ENCODE peak calls at places on chromosomes 13 and 19, in seven cellular contexts. One of them, this sample, is unnamed.

GRCh38 chr13:24651718-24652345 is 28.4 kb upstream of the ATP12A start:
- DNase-seq in lower leg skin: peak
- DNase-seq in T-helper 17 cell: no peak
- DNase-seq in thoracic aorta: no peak
- DNase-seq in effector CD4-positive, alpha-beta T cell: no peak
- DNase-seq in stimulated activated CD4-positive, alpha-beta T cell treated with anti-CD3 and anti-CD28 coated beads, Interleukin-1b, Interleukin-23, amount 100 ng/mL, for 24 hours: no peak
- DNase-seq in LoVo: peak
- DNase-seq in this sample: no peak

GRCh38 chr13:109704771-109705628 is 81.4 kb downstream of the IRS2 start:
- DNase-seq in lower leg skin: peak
- DNase-seq in stimulated activated CD4-positive, alpha-beta T cell treated with anti-CD3 and anti-CD28 coated beads, Interleukin-1b, Interleukin-23, amount 100 ng/mL, for 24 hours: no peak
- DNase-seq in effector CD4-positive, alpha-beta T cell: no peak
- DNase-seq in T-helper 17 cell: no peak
- DNase-seq in thoracic aorta: no peak
- DNase-seq in LoVo: no peak
- DNase-seq in this sample: no peak

GRCh38 chr19:15841875-15842569 is 26.6 kb upstream of the OR10H1 start:
- DNase-seq in LoVo: no peak
- DNase-seq in thoracic aorta: no peak
- DNase-seq in effector CD4-positive, alpha-beta T cell: no peak
- DNase-seq in stimulated activated CD4-positive, alpha-beta T cell treated with anti-CD3 and anti-CD28 coated beads, Interleukin-1b, Interleukin-23, amount 100 ng/mL, for 24 hours: no peak
- DNase-seq in lower leg skin: no peak
- DNase-seq in T-helper 17 cell: no peak
- DNase-seq in this sample: no peak

GRCh38 chr19:38557205-38557799 is 60.5 kb downstream of the MAP4K1 start:
- DNase-seq in stimulated activated CD4-positive, alpha-beta T cell treated with anti-CD3 and anti-CD28 coated beads, Interleukin-1b, Interleukin-23, amount 100 ng/mL, for 24 hours: no peak
- DNase-seq in thoracic aorta: no peak
- DNase-seq in LoVo: peak
- DNase-seq in effector CD4-positive, alpha-beta T cell: no peak
- DNase-seq in T-helper 17 cell: no peak
- DNase-seq in lower leg skin: no peak
- DNase-seq in this sample: no peak

GRCh38 chr19:14871619-14872230 is 14.2 kb downstream of the OR7A17 start:
- DNase-seq in thoracic aorta: no peak
- DNase-seq in stimulated activated CD4-positive, alpha-beta T cell treated with anti-CD3 and anti-CD28 coated beads, Interleukin-1b, Interleukin-23, amount 100 ng/mL, for 24 hours: no peak
- DNase-seq in lower leg skin: no peak
- DNase-seq in effector CD4-positive, alpha-beta T cell: no peak
- DNase-seq in T-helper 17 cell: no peak
- DNase-seq in LoVo: no peak
- DNase-seq in this sample: no peak

GRCh38 chr13:100530645-100531044 is 57.9 kb downstream of the GGACT start:
- DNase-seq in stimulated activated CD4-positive, alpha-beta T cell treated with anti-CD3 and anti-CD28 coated beads, Interleukin-1b, Interleukin-23, amount 100 ng/mL, for 24 hours: no peak
- DNase-seq in effector CD4-positive, alpha-beta T cell: no peak
- DNase-seq in T-helper 17 cell: no peak
- DNase-seq in LoVo: no peak
- DNase-seq in lower leg skin: peak
- DNase-seq in thoracic aorta: no peak
- DNase-seq in this sample: no peak

GRCh38 chr19:2628597-2628996 is 73.9 kb downstream of the GNG7 start:
- DNase-seq in thoracic aorta: no peak
- DNase-seq in LoVo: no peak
- DNase-seq in stimulated activated CD4-positive, alpha-beta T cell treated with anti-CD3 and anti-CD28 coated beads, Interleukin-1b, Interleukin-23, amount 100 ng/mL, for 24 hours: no peak
- DNase-seq in T-helper 17 cell: no peak
- DNase-seq in lower leg skin: no peak
- DNase-seq in effector CD4-positive, alpha-beta T cell: no peak
- DNase-seq in this sample: no peak

GRCh38 chr19:8576273-8576993 is 809 bp downstream of the MYO1F start:
- DNase-seq in lower leg skin: no peak
- DNase-seq in stimulated activated CD4-positive, alpha-beta T cell treated with anti-CD3 and anti-CD28 coated beads, Interleukin-1b, Interleukin-23, amount 100 ng/mL, for 24 hours: no peak
- DNase-seq in effector CD4-positive, alpha-beta T cell: no peak
- DNase-seq in LoVo: no peak
- DNase-seq in thoracic aorta: no peak
- DNase-seq in T-helper 17 cell: no peak
- DNase-seq in this sample: no peak

GRCh38 chr19:2561895-2562294 is 86.0 kb downstream of the GADD45B start:
- DNase-seq in T-helper 17 cell: peak
- DNase-seq in stimulated activated CD4-positive, alpha-beta T cell treated with anti-CD3 and anti-CD28 coated beads, Interleukin-1b, Interleukin-23, amount 100 ng/mL, for 24 hours: no peak
- DNase-seq in effector CD4-positive, alpha-beta T cell: peak
- DNase-seq in LoVo: no peak
- DNase-seq in lower leg skin: no peak
- DNase-seq in thoracic aorta: no peak
- DNase-seq in this sample: no peak

GRCh38 chr13:68872338-68872737 is 1235.3 kb upstream of the ATXN8OS start:
- DNase-seq in thoracic aorta: no peak
- DNase-seq in stimulated activated CD4-positive, alpha-beta T cell treated with anti-CD3 and anti-CD28 coated beads, Interleukin-1b, Interleukin-23, amount 100 ng/mL, for 24 hours: no peak
- DNase-seq in effector CD4-positive, alpha-beta T cell: no peak
- DNase-seq in T-helper 17 cell: no peak
- DNase-seq in lower leg skin: no peak
- DNase-seq in LoVo: no peak
- DNase-seq in this sample: no peak

GRCh38 chr13:71054358-71054757 is 812.6 kb downstream of the DACH1 start:
- DNase-seq in LoVo: no peak
- DNase-seq in effector CD4-positive, alpha-beta T cell: no peak
- DNase-seq in stimulated activated CD4-positive, alpha-beta T cell treated with anti-CD3 and anti-CD28 coated beads, Interleukin-1b, Interleukin-23, amount 100 ng/mL, for 24 hours: no peak
- DNase-seq in thoracic aorta: no peak
- DNase-seq in T-helper 17 cell: no peak
- DNase-seq in lower leg skin: no peak
- DNase-seq in this sample: no peak

GRCh38 chr19:3506384-3507340 is 551 bp downstream of the FZR1 start:
- DNase-seq in T-helper 17 cell: no peak
- DNase-seq in thoracic aorta: no peak
- DNase-seq in lower leg skin: peak
- DNase-seq in LoVo: no peak
- DNase-seq in stimulated activated CD4-positive, alpha-beta T cell treated with anti-CD3 and anti-CD28 coated beads, Interleukin-1b, Interleukin-23, amount 100 ng/mL, for 24 hours: no peak
- DNase-seq in effector CD4-positive, alpha-beta T cell: peak
- DNase-seq in this sample: no peak

GRCh38 chr13:58239774-58240268 is 608.3 kb downstream of the PCDH17 start:
- DNase-seq in LoVo: no peak
- DNase-seq in lower leg skin: no peak
- DNase-seq in stimulated activated CD4-positive, alpha-beta T cell treated with anti-CD3 and anti-CD28 coated beads, Interleukin-1b, Interleukin-23, amount 100 ng/mL, for 24 hours: no peak
- DNase-seq in T-helper 17 cell: no peak
- DNase-seq in effector CD4-positive, alpha-beta T cell: no peak
- DNase-seq in thoracic aorta: no peak
- DNase-seq in this sample: no peak

GRCh38 chr19:2266183-2266993 is 10.2 kb upstream of the JSRP1 start:
- DNase-seq in lower leg skin: peak
- DNase-seq in LoVo: no peak
- DNase-seq in effector CD4-positive, alpha-beta T cell: no peak
- DNase-seq in T-helper 17 cell: no peak
- DNase-seq in stimulated activated CD4-positive, alpha-beta T cell treated with anti-CD3 and anti-CD28 coated beads, Interleukin-1b, Interleukin-23, amount 100 ng/mL, for 24 hours: no peak
- DNase-seq in thoracic aorta: peak
- DNase-seq in this sample: no peak

GRCh38 chr19:4976412-4977298 is 7.7 kb downstream of the KDM4B start:
- DNase-seq in LoVo: no peak
- DNase-seq in effector CD4-positive, alpha-beta T cell: no peak
- DNase-seq in stimulated activated CD4-positive, alpha-beta T cell treated with anti-CD3 and anti-CD28 coated beads, Interleukin-1b, Interleukin-23, amount 100 ng/mL, for 24 hours: no peak
- DNase-seq in lower leg skin: peak
- DNase-seq in thoracic aorta: peak
- DNase-seq in T-helper 17 cell: no peak
- DNase-seq in this sample: no peak

GRCh38 chr19:2974342-2974932 is 2.9 kb upstream of the TLE6 start:
- DNase-seq in effector CD4-positive, alpha-beta T cell: no peak
- DNase-seq in lower leg skin: peak
- DNase-seq in LoVo: no peak
- DNase-seq in stimulated activated CD4-positive, alpha-beta T cell treated with anti-CD3 and anti-CD28 coated beads, Interleukin-1b, Interleukin-23, amount 100 ng/mL, for 24 hours: no peak
- DNase-seq in T-helper 17 cell: no peak
- DNase-seq in thoracic aorta: no peak
- DNase-seq in this sample: no peak

GRCh38 chr19:19426799-19427198 is 21.3 kb downstream of the GATAD2A start:
- DNase-seq in stimulated activated CD4-positive, alpha-beta T cell treated with anti-CD3 and anti-CD28 coated beads, Interleukin-1b, Interleukin-23, amount 100 ng/mL, for 24 hours: no peak
- DNase-seq in LoVo: no peak
- DNase-seq in lower leg skin: no peak
- DNase-seq in thoracic aorta: no peak
- DNase-seq in effector CD4-positive, alpha-beta T cell: no peak
- DNase-seq in T-helper 17 cell: no peak
- DNase-seq in this sample: no peak

GRCh38 chr13:113633485-113633873 is 24.5 kb downstream of the ATP4B start:
- DNase-seq in T-helper 17 cell: no peak
- DNase-seq in thoracic aorta: no peak
- DNase-seq in LoVo: no peak
- DNase-seq in lower leg skin: no peak
- DNase-seq in stimulated activated CD4-positive, alpha-beta T cell treated with anti-CD3 and anti-CD28 coated beads, Interleukin-1b, Interleukin-23, amount 100 ng/mL, for 24 hours: no peak
- DNase-seq in effector CD4-positive, alpha-beta T cell: no peak
- DNase-seq in this sample: no peak

GRCh38 chr13:22625691-22626090 is 555.1 kb upstream of the SGCG start:
- DNase-seq in effector CD4-positive, alpha-beta T cell: no peak
- DNase-seq in lower leg skin: no peak
- DNase-seq in stimulated activated CD4-positive, alpha-beta T cell treated with anti-CD3 and anti-CD28 coated beads, Interleukin-1b, Interleukin-23, amount 100 ng/mL, for 24 hours: no peak
- DNase-seq in thoracic aorta: no peak
- DNase-seq in T-helper 17 cell: no peak
- DNase-seq in LoVo: no peak
- DNase-seq in this sample: no peak

GRCh38 chr13:43113603-43114002 is 90.2 kb downstream of the DNAJC15 start:
- DNase-seq in effector CD4-positive, alpha-beta T cell: no peak
- DNase-seq in thoracic aorta: no peak
- DNase-seq in lower leg skin: no peak
- DNase-seq in stimulated activated CD4-positive, alpha-beta T cell treated with anti-CD3 and anti-CD28 coated beads, Interleukin-1b, Interleukin-23, amount 100 ng/mL, for 24 hours: no peak
- DNase-seq in T-helper 17 cell: no peak
- DNase-seq in LoVo: no peak
- DNase-seq in this sample: no peak

GRCh38 chr19:589693-590395 is at the start of gene HCN2:
- DNase-seq in lower leg skin: no peak
- DNase-seq in LoVo: no peak
- DNase-seq in effector CD4-positive, alpha-beta T cell: no peak
- DNase-seq in stimulated activated CD4-positive, alpha-beta T cell treated with anti-CD3 and anti-CD28 coated beads, Interleukin-1b, Interleukin-23, amount 100 ng/mL, for 24 hours: no peak
- DNase-seq in thoracic aorta: no peak
- DNase-seq in T-helper 17 cell: no peak
- DNase-seq in this sample: no peak

GRCh38 chr19:47309038-47309437 is 623 bp upstream of the C5AR1 start:
- DNase-seq in LoVo: no peak
- DNase-seq in stimulated activated CD4-positive, alpha-beta T cell treated with anti-CD3 and anti-CD28 coated beads, Interleukin-1b, Interleukin-23, amount 100 ng/mL, for 24 hours: no peak
- DNase-seq in lower leg skin: no peak
- DNase-seq in effector CD4-positive, alpha-beta T cell: no peak
- DNase-seq in T-helper 17 cell: no peak
- DNase-seq in thoracic aorta: no peak
- DNase-seq in this sample: no peak

GRCh38 chr19:2538096-2538757 is 62.3 kb downstream of the GADD45B start:
- DNase-seq in stimulated activated CD4-positive, alpha-beta T cell treated with anti-CD3 and anti-CD28 coated beads, Interleukin-1b, Interleukin-23, amount 100 ng/mL, for 24 hours: no peak
- DNase-seq in thoracic aorta: no peak
- DNase-seq in lower leg skin: no peak
- DNase-seq in T-helper 17 cell: no peak
- DNase-seq in LoVo: no peak
- DNase-seq in effector CD4-positive, alpha-beta T cell: no peak
- DNase-seq in this sample: no peak

GRCh38 chr13:47474845-47475244 is 526.2 kb downstream of the SUCLA2 start:
- DNase-seq in T-helper 17 cell: no peak
- DNase-seq in effector CD4-positive, alpha-beta T cell: no peak
- DNase-seq in lower leg skin: no peak
- DNase-seq in stimulated activated CD4-positive, alpha-beta T cell treated with anti-CD3 and anti-CD28 coated beads, Interleukin-1b, Interleukin-23, amount 100 ng/mL, for 24 hours: no peak
- DNase-seq in thoracic aorta: no peak
- DNase-seq in LoVo: no peak
- DNase-seq in this sample: no peak

GRCh38 chr13:25920277-25920676 is 131.5 kb downstream of the SHISA2 start:
- DNase-seq in lower leg skin: no peak
- DNase-seq in effector CD4-positive, alpha-beta T cell: no peak
- DNase-seq in LoVo: no peak
- DNase-seq in T-helper 17 cell: no peak
- DNase-seq in thoracic aorta: no peak
- DNase-seq in stimulated activated CD4-positive, alpha-beta T cell treated with anti-CD3 and anti-CD28 coated beads, Interleukin-1b, Interleukin-23, amount 100 ng/mL, for 24 hours: no peak
- DNase-seq in this sample: no peak

GRCh38 chr19:47280183-47280797 is 5.6 kb downstream of the INAFM1 start:
- DNase-seq in effector CD4-positive, alpha-beta T cell: peak
- DNase-seq in stimulated activated CD4-positive, alpha-beta T cell treated with anti-CD3 and anti-CD28 coated beads, Interleukin-1b, Interleukin-23, amount 100 ng/mL, for 24 hours: no peak
- DNase-seq in T-helper 17 cell: no peak
- DNase-seq in thoracic aorta: no peak
- DNase-seq in LoVo: no peak
- DNase-seq in lower leg skin: no peak
- DNase-seq in this sample: no peak

GRCh38 chr19:11448923-11449554 is 13.6 kb downstream of the PRKCSH start:
- DNase-seq in effector CD4-positive, alpha-beta T cell: no peak
- DNase-seq in stimulated activated CD4-positive, alpha-beta T cell treated with anti-CD3 and anti-CD28 coated beads, Interleukin-1b, Interleukin-23, amount 100 ng/mL, for 24 hours: no peak
- DNase-seq in LoVo: no peak
- DNase-seq in lower leg skin: no peak
- DNase-seq in thoracic aorta: no peak
- DNase-seq in T-helper 17 cell: no peak
- DNase-seq in this sample: no peak

GRCh38 chr19:45526143-45526542 is 18.9 kb downstream of the VASP start:
- DNase-seq in T-helper 17 cell: no peak
- DNase-seq in thoracic aorta: no peak
- DNase-seq in LoVo: no peak
- DNase-seq in stimulated activated CD4-positive, alpha-beta T cell treated with anti-CD3 and anti-CD28 coated beads, Interleukin-1b, Interleukin-23, amount 100 ng/mL, for 24 hours: no peak
- DNase-seq in lower leg skin: no peak
- DNase-seq in effector CD4-positive, alpha-beta T cell: no peak
- DNase-seq in this sample: no peak

GRCh38 chr13:40391788-40392187 is 274.7 kb downstream of the FOXO1 start:
- DNase-seq in effector CD4-positive, alpha-beta T cell: no peak
- DNase-seq in lower leg skin: no peak
- DNase-seq in thoracic aorta: no peak
- DNase-seq in LoVo: no peak
- DNase-seq in stimulated activated CD4-positive, alpha-beta T cell treated with anti-CD3 and anti-CD28 coated beads, Interleukin-1b, Interleukin-23, amount 100 ng/mL, for 24 hours: no peak
- DNase-seq in T-helper 17 cell: no peak
- DNase-seq in this sample: no peak

GRCh38 chr13:90696254-90696653 is 651.2 kb upstream of the MIR17HG start:
- DNase-seq in T-helper 17 cell: no peak
- DNase-seq in thoracic aorta: no peak
- DNase-seq in LoVo: peak
- DNase-seq in lower leg skin: no peak
- DNase-seq in effector CD4-positive, alpha-beta T cell: no peak
- DNase-seq in stimulated activated CD4-positive, alpha-beta T cell treated with anti-CD3 and anti-CD28 coated beads, Interleukin-1b, Interleukin-23, amount 100 ng/mL, for 24 hours: no peak
- DNase-seq in this sample: no peak

GRCh38 chr19:12965017-12965811 is 4.2 kb upstream of the DAND5 start:
- DNase-seq in LoVo: peak
- DNase-seq in lower leg skin: peak
- DNase-seq in thoracic aorta: peak
- DNase-seq in effector CD4-positive, alpha-beta T cell: peak
- DNase-seq in T-helper 17 cell: peak
- DNase-seq in stimulated activated CD4-positive, alpha-beta T cell treated with anti-CD3 and anti-CD28 coated beads, Interleukin-1b, Interleukin-23, amount 100 ng/mL, for 24 hours: peak
- DNase-seq in this sample: peak

GRCh38 chr13:74774252-74774651 is 640.0 kb upstream of the KLF12 start:
- DNase-seq in thoracic aorta: no peak
- DNase-seq in stimulated activated CD4-positive, alpha-beta T cell treated with anti-CD3 and anti-CD28 coated beads, Interleukin-1b, Interleukin-23, amount 100 ng/mL, for 24 hours: no peak
- DNase-seq in effector CD4-positive, alpha-beta T cell: no peak
- DNase-seq in T-helper 17 cell: no peak
- DNase-seq in lower leg skin: no peak
- DNase-seq in LoVo: no peak
- DNase-seq in this sample: no peak

GRCh38 chr19:46697142-46697960 is 19.6 kb downstream of the PRKD2 start:
- DNase-seq in lower leg skin: peak
- DNase-seq in T-helper 17 cell: no peak
- DNase-seq in effector CD4-positive, alpha-beta T cell: no peak
- DNase-seq in thoracic aorta: peak
- DNase-seq in LoVo: no peak
- DNase-seq in stimulated activated CD4-positive, alpha-beta T cell treated with anti-CD3 and anti-CD28 coated beads, Interleukin-1b, Interleukin-23, amount 100 ng/mL, for 24 hours: no peak
- DNase-seq in this sample: no peak

GRCh38 chr19:2043269-2043641 is 7.8 kb downstream of the MKNK2 start:
- DNase-seq in stimulated activated CD4-positive, alpha-beta T cell treated with anti-CD3 and anti-CD28 coated beads, Interleukin-1b, Interleukin-23, amount 100 ng/mL, for 24 hours: no peak
- DNase-seq in effector CD4-positive, alpha-beta T cell: no peak
- DNase-seq in LoVo: no peak
- DNase-seq in thoracic aorta: no peak
- DNase-seq in lower leg skin: peak
- DNase-seq in T-helper 17 cell: no peak
- DNase-seq in this sample: no peak

GRCh38 chr13:114077938-114078335 is 54.5 kb downstream of the RASA3 start:
- DNase-seq in effector CD4-positive, alpha-beta T cell: no peak
- DNase-seq in stimulated activated CD4-positive, alpha-beta T cell treated with anti-CD3 and anti-CD28 coated beads, Interleukin-1b, Interleukin-23, amount 100 ng/mL, for 24 hours: no peak
- DNase-seq in thoracic aorta: no peak
- DNase-seq in T-helper 17 cell: no peak
- DNase-seq in lower leg skin: peak
- DNase-seq in LoVo: no peak
- DNase-seq in this sample: no peak

GRCh38 chr13:72839831-72840426 is 58.0 kb downstream of the PIBF1 start:
- DNase-seq in T-helper 17 cell: no peak
- DNase-seq in lower leg skin: no peak
- DNase-seq in stimulated activated CD4-positive, alpha-beta T cell treated with anti-CD3 and anti-CD28 coated beads, Interleukin-1b, Interleukin-23, amount 100 ng/mL, for 24 hours: peak
- DNase-seq in thoracic aorta: no peak
- DNase-seq in LoVo: peak
- DNase-seq in effector CD4-positive, alpha-beta T cell: no peak
- DNase-seq in this sample: peak